ENCODE peak calls at places on chromosomes 1 and 21, in four cellular contexts. H, T, L and I are unnamed samples.

GRCh38 chr1:231192620-231193163 is 30.8 kb downstream of the TRIM67 start:
- DNase-seq in H (no peak), T (no peak), L (no peak), I (peak)

GRCh38 chr1:119340861-119341261 is 27.7 kb upstream of the HAO2 start:
- DNase-seq in H (no peak), T (no peak), L (no peak), I (no peak)

GRCh38 chr1:43930168-43930948 is 3.2 kb upstream of the ARTN start:
- DNase-seq in H (no peak), T (no peak), L (no peak), I (no peak)

GRCh38 chr1:194024659-194025058 is 838.2 kb upstream of the B3GALT2 start:
- DNase-seq in H (no peak), T (no peak), L (no peak), I (no peak)

GRCh38 chr1:157992813-157993178 is 649 bp upstream of the KIRREL1 start:
- DNase-seq in H (no peak), T (no peak), L (no peak), I (no peak)

GRCh38 chr1:247110627-247111258 is 6.6 kb upstream of the ZNF669 start:
- DNase-seq in H (peak), T (no peak), L (no peak), I (no peak)

GRCh38 chr21:42187976-42188653 is 30.8 kb upstream of the ABCG1 start:
- DNase-seq in H (no peak), T (no peak), L (peak), I (no peak)

GRCh38 chr1:154961497-154962237 is at the start of gene PYGO2:
- DNase-seq in H (peak), T (no peak), L (no peak), I (peak)

GRCh38 chr1:160128636-160129035 is 13.1 kb downstream of the ATP1A2 start:
- DNase-seq in H (no peak), T (no peak), L (no peak), I (no peak)

GRCh38 chr1:47776554-47777156 is 220.5 kb downstream of the TRABD2B start:
- DNase-seq in H (no peak), T (no peak), L (no peak), I (peak)

GRCh38 chr1:152410028-152410427 is 4.0 kb downstream of the CRNN start:
- DNase-seq in H (no peak), T (no peak), L (no peak), I (no peak)

GRCh38 chr1:116825400-116825734 is 71.1 kb downstream of the CD2 start:
- DNase-seq in H (peak), T (no peak), L (no peak), I (peak)

GRCh38 chr1:40032240-40032891 is 8.2 kb upstream of the CAP1 start:
- DNase-seq in H (peak), T (no peak), L (no peak), I (peak)

GRCh38 chr21:42237577-42237976 is 18.6 kb downstream of the ABCG1 start:
- DNase-seq in H (no peak), T (no peak), L (no peak), I (no peak)

DNA sequence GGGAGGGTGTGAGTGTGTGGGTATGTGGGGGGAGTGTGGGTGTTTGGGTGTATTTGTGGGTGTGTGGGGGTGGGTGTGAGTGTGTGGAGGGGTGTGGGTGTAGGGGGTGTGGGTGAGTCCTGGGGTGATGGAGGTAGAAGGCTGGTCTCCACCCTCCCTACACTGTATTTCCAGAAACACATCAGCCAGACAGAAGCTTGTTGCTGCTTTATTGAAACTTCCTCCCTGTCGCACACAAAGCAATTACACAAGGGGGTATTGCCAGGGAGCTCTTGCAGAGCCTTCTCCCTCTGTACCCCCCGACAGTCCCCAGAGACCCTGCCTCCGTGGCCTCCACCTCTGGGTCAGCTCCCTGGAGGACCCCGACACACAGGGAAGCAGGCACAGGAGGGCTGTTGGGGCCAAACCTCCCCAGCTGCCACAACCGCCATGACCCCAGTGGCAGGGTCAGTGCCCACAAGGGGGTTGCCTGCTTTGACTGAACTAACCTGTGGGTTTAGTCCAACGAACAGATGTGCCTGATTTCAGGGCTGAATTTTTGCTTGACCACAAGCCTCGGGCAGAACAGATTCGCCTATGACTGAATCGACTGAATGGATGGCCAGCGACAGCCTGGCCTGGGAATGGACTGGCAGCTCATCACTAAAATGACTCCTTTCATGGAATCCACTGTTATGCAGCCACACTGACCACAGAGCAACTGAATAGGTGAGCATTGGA is 9.1 kb upstream of the MATN1 start:
- DNase-seq in H (no peak), T (no peak), L (no peak), I (no peak)
- TF ChIP-seq NRF1 in H (no peak), T (no peak), L (no peak), I (no peak)

DNA sequence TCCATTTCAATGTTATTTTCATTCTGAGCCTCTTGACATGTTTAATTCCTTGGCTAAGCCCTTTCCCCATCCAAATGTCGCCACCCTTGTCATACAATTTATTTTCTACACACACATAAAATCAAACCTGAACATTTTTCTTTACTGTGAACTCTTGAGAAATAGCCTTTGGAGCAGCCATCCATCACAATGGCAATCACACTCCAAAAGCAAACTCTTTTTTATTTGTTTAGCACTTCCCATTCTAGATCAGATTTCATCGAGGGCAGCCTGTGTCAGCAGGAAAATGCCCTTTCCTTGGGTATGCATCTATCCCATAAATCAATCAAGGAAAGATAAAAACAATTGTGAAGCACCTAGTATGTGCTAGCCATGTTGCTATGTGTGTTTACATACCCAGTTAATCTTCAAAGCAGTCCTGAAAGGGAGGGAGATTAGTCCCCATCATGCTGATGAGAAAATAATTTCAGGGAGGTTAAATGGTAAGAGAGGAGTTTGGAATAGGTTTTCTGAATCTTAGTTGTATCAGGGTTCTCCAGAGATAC is 484.1 kb upstream of the USP24 start:
- DNase-seq in H (no peak), T (no peak), L (no peak), I (no peak)
- TF ChIP-seq NRF1 in H (no peak), T (no peak), L (no peak), I (no peak)

DNA sequence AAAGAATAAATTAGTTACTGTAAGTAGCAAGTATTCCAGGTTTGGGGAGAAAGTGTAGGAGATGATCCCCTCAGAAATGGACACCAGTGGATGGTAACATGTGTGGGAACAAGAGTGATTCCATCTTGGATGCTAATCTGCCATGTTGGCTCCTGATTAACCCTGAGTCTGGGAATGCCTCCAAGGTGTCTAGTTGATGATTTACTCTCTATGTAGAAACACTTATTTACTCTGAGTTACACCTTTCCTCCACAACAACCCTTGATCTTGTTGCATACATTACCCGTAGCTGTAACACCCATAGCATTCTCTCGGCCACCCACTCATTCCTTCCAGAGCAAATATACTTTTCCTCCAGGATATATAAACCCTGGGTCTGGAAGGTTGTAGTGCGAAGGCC is 315.9 kb upstream of the GREM2 start:
- DNase-seq in H (no peak), T (no peak), L (no peak), I (no peak)
- TF ChIP-seq NRF1 in H (no peak), T (no peak), L (no peak), I (no peak)

GRCh38 chr1:8429549-8430105 is 111.7 kb downstream of the SLC45A1 start:
- DNase-seq in H (no peak), T (no peak), L (no peak), I (no peak)

GRCh38 chr1:8428441-8428840 is 110.5 kb downstream of the SLC45A1 start:
- DNase-seq in H (no peak), T (no peak), L (no peak), I (no peak)

GRCh38 chr1:8426996-8427395 is 109.1 kb downstream of the SLC45A1 start:
- DNase-seq in H (no peak), T (no peak), L (no peak), I (no peak)

GRCh38 chr1:8427493-8427892 is 109.6 kb downstream of the SLC45A1 start:
- DNase-seq in H (no peak), T (no peak), L (peak), I (no peak)

DNA sequence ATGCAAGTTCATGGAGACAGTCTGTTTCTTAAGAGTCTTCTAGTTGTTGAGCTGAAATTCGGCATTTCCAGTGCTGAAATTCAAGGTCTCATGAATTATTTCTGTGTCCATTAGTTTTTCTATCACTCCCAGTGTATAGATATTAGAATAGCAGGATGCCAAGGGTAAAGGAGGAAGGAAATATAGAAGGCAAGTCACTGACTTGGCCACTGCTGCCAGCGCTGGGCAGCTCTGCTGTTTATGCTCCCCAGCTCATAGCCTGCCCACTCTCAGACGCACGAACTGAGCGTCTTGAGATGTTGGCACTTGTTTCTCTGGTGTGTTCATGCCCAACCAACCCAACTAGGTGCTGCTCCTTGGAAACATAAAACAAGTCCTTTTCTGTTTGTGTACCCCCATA is 110.1 kb downstream of the SLC45A1 start:
- DNase-seq in H (no peak), T (no peak), L (no peak), I (no peak)
- TF ChIP-seq NRF1 in H (no peak), T (no peak), L (no peak), I (no peak)

DNA sequence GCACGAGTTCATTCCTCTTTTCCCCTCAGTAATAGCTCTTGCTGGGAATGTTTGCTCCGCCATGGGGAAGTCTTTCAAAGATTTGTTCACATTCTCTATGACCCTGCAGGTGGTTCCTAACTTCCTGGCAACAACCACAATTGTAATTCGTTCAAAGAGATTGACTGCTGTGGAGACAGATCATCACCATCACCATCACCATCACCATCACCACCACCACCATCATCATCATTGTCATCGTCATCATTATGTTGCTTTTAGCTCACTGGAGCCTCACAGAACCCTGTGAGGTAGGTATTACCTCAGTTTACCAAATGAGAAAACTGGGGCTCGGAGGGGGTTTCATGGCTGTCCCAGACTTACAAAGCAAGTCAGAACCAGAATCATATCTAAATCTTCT is 30.9 kb downstream of the COA7 start:
- DNase-seq in H (no peak), T (no peak), L (no peak), I (no peak)
- TF ChIP-seq NRF1 in H (no peak), T (no peak), L (no peak), I (no peak)

GRCh38 chr1:84939151-84939550 is 46.1 kb upstream of the LPAR3 start:
- DNase-seq in H (no peak), T (no peak), L (no peak), I (no peak)
- TF ChIP-seq NRF1 in H (no peak), T (no peak), L (no peak), I (no peak)

DNA sequence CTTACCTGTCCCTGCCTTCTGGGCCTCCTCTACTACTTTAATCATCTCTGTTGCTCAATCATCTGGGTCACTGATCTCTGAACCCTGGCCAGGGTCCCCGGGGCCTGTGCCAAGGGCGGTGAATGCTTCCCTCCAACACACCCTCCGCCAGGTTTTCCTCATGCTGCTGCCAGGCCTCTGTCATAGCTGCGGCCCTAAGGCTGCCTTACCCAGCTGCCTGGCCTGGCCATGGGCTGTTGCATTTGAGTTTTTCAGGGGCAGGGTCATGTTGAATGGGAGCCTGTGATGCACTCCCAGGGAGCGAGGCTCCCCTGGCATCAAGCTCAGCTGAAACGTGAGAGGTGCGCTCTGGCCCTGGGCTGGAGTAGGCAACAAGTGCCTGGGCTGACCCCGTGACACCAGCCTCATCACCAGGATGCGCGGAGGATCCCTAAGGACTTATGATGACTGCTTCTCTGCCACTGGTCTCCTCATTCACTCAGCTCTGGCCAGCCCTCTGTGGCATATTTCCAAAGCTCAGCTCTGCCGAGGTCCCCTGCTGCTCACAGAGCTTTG is 7.6 kb downstream of the EDN2 start:
- DNase-seq in H (no peak), T (no peak), L (no peak), I (no peak)
- TF ChIP-seq NRF1 in H (no peak), T (no peak), L (no peak), I (no peak)

GRCh38 chr1:84724128-84724860 is 34.0 kb upstream of the SSX2IP start:
- DNase-seq in H (peak), T (peak), L (no peak), I (no peak)
- TF ChIP-seq NRF1 in H (no peak), T (no peak), L (no peak), I (no peak)